ENCODE peak calls at places on chromosomes 2 and 18, in eight cellular contexts. I, R, T, E, D, J, C and H are unnamed samples.

GRCh38 chr2:102284611-102285010 is 26.8 kb upstream of the IL1RL1 start:
- DNase-seq in D (no peak), C (no peak), J (no peak), R (no peak), T (no peak), I (no peak), E (no peak), H (no peak)

GRCh38 chr2:38554973-38555595 is 47.6 kb downstream of the HNRNPLL start:
- DNase-seq in D (no peak), J (no peak), I (peak; percentile 33), E (no peak), T (no peak), C (no peak), R (no peak), H (no peak)

GRCh38 chr2:170648037-170648436 is 67.1 kb upstream of the SP5 start:
- DNase-seq in R (no peak), J (no peak), E (no peak), C (no peak), I (no peak), T (no peak), D (no peak), H (no peak)

GRCh38 chr2:238817931-238818330 is 30.0 kb upstream of the TWIST2 start:
- DNase-seq in T (no peak), I (no peak), E (no peak), J (no peak), C (no peak), R (peak; percentile 57), D (no peak), H (no peak)

GRCh38 chr2:110120171-110121051 is 4.8 kb upstream of the MALL start:
- DNase-seq in D (no peak), C (no peak), I (no peak), J (no peak), E (no peak), T (no peak), R (peak; percentile 10), H (no peak)

GRCh38 chr2:156322681-156323211 is 9.8 kb downstream of the NR4A2 start:
- DNase-seq in C (no peak), I (no peak), T (no peak), J (no peak), D (no peak), R (no peak), E (no peak), H (no peak)

GRCh38 chr18:3903341-3903740 is 453.4 kb downstream of the TGIF1 start:
- DNase-seq in I (peak; percentile 98), C (no peak), J (no peak), T (no peak), D (no peak), R (no peak), E (no peak), H (no peak)

GRCh38 chr18:8044004-8044403 is 476.9 kb downstream of the PTPRM start:
- DNase-seq in C (no peak), E (no peak), J (no peak), I (no peak), R (no peak), D (no peak), T (no peak), H (no peak)

GRCh38 chr18:68177807-68178702 is 536.9 kb downstream of the TMX3 start:
- DNase-seq in R (peak; percentile 37), I (peak; percentile 99), J (no peak), E (no peak), T (no peak), C (no peak), D (no peak), H (no peak)

GRCh38 chr2:235045336-235045972 is 93.6 kb downstream of the SH3BP4 start:
- DNase-seq in T (peak; percentile 37), D (peak; percentile 22), J (peak; percentile 45), I (no peak), E (no peak), R (no peak), C (peak; percentile 79), H (no peak)

GRCh38 chr2:98465456-98466201 is 21.0 kb downstream of the INPP4A start:
- DNase-seq in I (peak; percentile 42), D (peak; percentile 71), R (peak; percentile 74), C (peak; percentile 92), E (no peak), J (peak; percentile 86), T (no peak), H (peak; percentile 31)

GRCh38 chr2:74036450-74037175 is 51.9 kb downstream of the TET3 start:
- DNase-seq in R (no peak), I (no peak), T (no peak), C (no peak), E (no peak), J (no peak), D (no peak), H (no peak)

GRCh38 chr2:208025814-208026184 is 472 bp upstream of the PLEKHM3 start:
- DNase-seq in D (peak; percentile 43), R (no peak), T (peak; percentile 34), I (no peak), J (peak; percentile 47), E (no peak), C (peak; percentile 78), H (no peak)

GRCh38 chr2:192243488-192243887 is 48.8 kb upstream of the TMEFF2 start:
- DNase-seq in T (no peak), D (no peak), E (no peak), R (no peak), J (no peak), C (no peak), I (peak; percentile 63), H (no peak)

GRCh38 chr2:8018956-8019355 is 662.9 kb upstream of the ID2 start:
- DNase-seq in J (no peak), T (no peak), D (no peak), I (peak; percentile 9), C (no peak), E (no peak), R (no peak), H (no peak)

GRCh38 chr2:17740203-17740602 is 13.4 kb downstream of the SMC6 start:
- DNase-seq in E (no peak), J (no peak), C (no peak), R (no peak), D (no peak), T (no peak), I (no peak), H (no peak)

GRCh38 chr2:40363631-40364030 is 88.3 kb downstream of the SLC8A1 start:
- DNase-seq in D (no peak), T (no peak), E (no peak), R (peak; percentile 92), C (no peak), I (peak; percentile 40), J (no peak), H (no peak)

GRCh38 chr2:218583983-218584850 is 15.6 kb downstream of the CNOT9 start:
- DNase-seq in E (no peak), R (no peak), D (no peak), T (no peak), J (no peak), I (no peak), C (no peak), H (no peak)

GRCh38 chr2:240888130-240888889 is 7.6 kb downstream of the MAB21L4 start:
- DNase-seq in I (no peak), C (no peak), R (no peak), T (no peak), J (no peak), E (no peak), D (no peak), H (no peak)

GRCh38 chr2:47422016-47422415 is 19.1 kb downstream of the MSH2 start:
- DNase-seq in T (no peak), C (no peak), I (no peak), D (no peak), E (no peak), R (no peak), J (no peak), H (no peak)

GRCh38 chr2:193963472-193964119 is 1693.4 kb upstream of the SLC39A10 start:
- DNase-seq in J (no peak), I (no peak), R (peak; percentile 44), E (no peak), T (no peak), C (no peak), D (no peak), H (no peak)

GRCh38 chr2:104368089-104368488 is 485.8 kb upstream of the POU3F3 start:
- DNase-seq in J (no peak), R (no peak), D (no peak), C (no peak), E (no peak), T (no peak), I (no peak), H (no peak)

GRCh38 chr2:238121511-238122286 is 16.8 kb upstream of the KLHL30 start:
- DNase-seq in R (no peak), J (no peak), I (no peak), C (peak; percentile 50), E (no peak), D (no peak), T (no peak), H (no peak)

GRCh38 chr2:13611939-13612338 is 895.2 kb downstream of the TRIB2 start:
- DNase-seq in I (no peak), E (no peak), D (no peak), T (no peak), J (no peak), C (no peak), R (peak; percentile 23), H (no peak)

GRCh38 chr2:202022755-202023154 is 10.9 kb upstream of the FZD7 start:
- DNase-seq in I (no peak), C (no peak), J (no peak), R (peak; percentile 79), T (no peak), D (no peak), E (no peak), H (no peak)

GRCh38 chr2:181178823-181179412 is 198.5 kb downstream of the UBE2E3 start:
- DNase-seq in J (peak; percentile 83), R (peak; percentile 5), D (peak; percentile 27), I (no peak), T (no peak), C (no peak), E (no peak), H (no peak)

GRCh38 chr2:28356095-28356911 is 36.4 kb upstream of the FOSL2 start:
- DNase-seq in R (peak; percentile 8), D (no peak), C (peak; percentile 91), J (no peak), T (no peak), I (peak; percentile 91), E (peak; percentile 90), H (peak; percentile 90)

GRCh38 chr2:173079968-173080860 is 4.6 kb downstream of the MAP3K20 start:
- DNase-seq in T (no peak), E (no peak), I (peak; percentile 97), J (no peak), D (no peak), R (no peak), C (no peak), H (no peak)

GRCh38 chr18:65124633-65125032 is 626.2 kb upstream of the CDH7 start:
- DNase-seq in J (no peak), T (no peak), C (no peak), R (no peak), E (no peak), D (no peak), I (no peak), H (no peak)

GRCh38 chr18:7684966-7685365 is 117.8 kb downstream of the PTPRM start:
- DNase-seq in R (no peak), C (no peak), I (no peak), D (no peak), J (no peak), T (no peak), E (no peak), H (no peak)

GRCh38 chr2:233919938-233920337 is 2.8 kb downstream of the TRPM8 start:
- DNase-seq in J (peak; percentile 59), D (no peak), E (no peak), T (no peak), C (no peak), R (no peak), I (peak; percentile 61), H (no peak)

GRCh38 chr2:54801422-54801821 is 78.0 kb downstream of the EML6 start:
- DNase-seq in R (peak; percentile 68), T (no peak), E (no peak), I (no peak), D (no peak), J (no peak), C (no peak), H (no peak)

GRCh38 chr2:33598472-33599174 is 476 bp downstream of the FAM98A start:
- DNase-seq in T (peak; percentile 53), D (peak; percentile 63), R (peak; percentile 77), I (peak; percentile 56), E (peak; percentile 22), J (peak; percentile 79), C (peak; percentile 82), H (peak; percentile 38)

GRCh38 chr2:55482186-55482945 is 37.2 kb upstream of the CFAP36 start:
- DNase-seq in T (no peak), C (no peak), I (peak; percentile 45), J (no peak), D (no peak), R (peak; percentile 83), E (no peak), H (no peak)